ENCODE peak calls at places on chromosomes 16 and 17, in five cellular contexts. One of them, this sample, is unnamed.

GRCh38 chr17:49748791-49749190 is 15.1 kb downstream of the FAM117A start:
- DNase-seq in pancreas: no peak
- DNase-seq in tibial nerve: no peak
- DNase-seq in prostate gland: no peak
- DNase-seq in stomach: no peak
- DNase-seq in this sample: no peak

GRCh38 chr16:86881118-86881510 is 302.8 kb downstream of the FOXL1 start:
- DNase-seq in pancreas: peak; percentile 6
- DNase-seq in prostate gland: no peak
- DNase-seq in stomach: no peak
- DNase-seq in tibial nerve: no peak
- DNase-seq in this sample: no peak

GRCh38 chr17:17060001-17060929 is 18.0 kb downstream of the MPRIP start:
- DNase-seq in stomach: no peak
- DNase-seq in pancreas: peak; percentile 46
- DNase-seq in prostate gland: no peak
- DNase-seq in tibial nerve: no peak
- DNase-seq in this sample: no peak

GRCh38 chr17:1999557-2000251 is 25.4 kb downstream of the RTN4RL1 start:
- DNase-seq in pancreas: peak; percentile 82
- DNase-seq in tibial nerve: no peak
- DNase-seq in prostate gland: peak; percentile 71
- DNase-seq in stomach: peak; percentile 81
- DNase-seq in this sample: peak; percentile 76

GRCh38 chr17:19387921-19388521 is 1.0 kb upstream of the MFAP4 start:
- DNase-seq in prostate gland: no peak
- DNase-seq in pancreas: no peak
- DNase-seq in stomach: no peak
- DNase-seq in tibial nerve: peak; percentile 61
- DNase-seq in this sample: no peak

GRCh38 chr17:859461-860195 is 77.5 kb downstream of the MRM3 start:
- DNase-seq in prostate gland: peak; percentile 43
- DNase-seq in stomach: no peak
- DNase-seq in tibial nerve: no peak
- DNase-seq in pancreas: no peak
- DNase-seq in this sample: peak; percentile 58

GRCh38 chr17:67995568-67996191 is 589 bp downstream of the C17orf58 start:
- DNase-seq in prostate gland: peak; percentile 10
- DNase-seq in tibial nerve: peak; percentile 20
- DNase-seq in pancreas: peak; percentile 68
- DNase-seq in stomach: peak; percentile 28
- DNase-seq in this sample: no peak

GRCh38 chr17:39676198-39676819 is 8.1 kb downstream of the PNMT start:
- DNase-seq in stomach: peak; percentile 84
- DNase-seq in pancreas: peak; percentile 74
- DNase-seq in prostate gland: peak; percentile 57
- DNase-seq in tibial nerve: no peak
- DNase-seq in this sample: no peak

GRCh38 chr16:86662195-86662594 is 83.8 kb downstream of the FOXL1 start:
- DNase-seq in tibial nerve: no peak
- DNase-seq in stomach: no peak
- DNase-seq in prostate gland: no peak
- DNase-seq in pancreas: no peak
- DNase-seq in this sample: no peak

GRCh38 chr17:77786740-77787505 is 171.6 kb upstream of the TNRC6C start:
- DNase-seq in pancreas: no peak
- DNase-seq in stomach: no peak
- DNase-seq in prostate gland: no peak
- DNase-seq in tibial nerve: no peak
- DNase-seq in this sample: no peak

GRCh38 chr17:292531-293382 is 59.9 kb downstream of the RPH3AL start:
- DNase-seq in stomach: no peak
- DNase-seq in prostate gland: no peak
- DNase-seq in pancreas: peak; percentile 51
- DNase-seq in tibial nerve: no peak
- DNase-seq in this sample: peak; percentile 39

GRCh38 chr16:29988346-29989075 is 6.9 kb downstream of the HIRIP3 start:
- DNase-seq in stomach: no peak
- DNase-seq in tibial nerve: no peak
- DNase-seq in prostate gland: no peak
- DNase-seq in pancreas: no peak
- DNase-seq in this sample: no peak
- H3K27ac ChIP-seq in stomach: no peak overlapping the region
- H3K27ac ChIP-seq in tibial nerve: no peak overlapping the region
- H3K27ac ChIP-seq in prostate gland: no peak overlapping the region
- H3K27ac ChIP-seq in pancreas: no peak overlapping the region
- H3K27ac ChIP-seq in this sample: peak overlapping the region; percentile 77

GRCh38 chr17:18318771-18319450 is 3.8 kb downstream of the SMCR8 start:
- DNase-seq in prostate gland: no peak
- DNase-seq in stomach: no peak
- DNase-seq in pancreas: no peak
- DNase-seq in tibial nerve: no peak
- DNase-seq in this sample: no peak
- H3K4me3 ChIP-seq in prostate gland: no peak overlapping the region
- H3K4me3 ChIP-seq in stomach: no peak overlapping the region
- H3K4me3 ChIP-seq in pancreas: no peak overlapping the region
- H3K4me3 ChIP-seq in tibial nerve: no peak overlapping the region
- H3K4me3 ChIP-seq in this sample: no peak overlapping the region

GRCh38 chr16:85128079-85128837 is 16.0 kb upstream of the CIBAR2 start:
- DNase-seq in pancreas: no peak
- DNase-seq in stomach: no peak
- DNase-seq in tibial nerve: no peak
- DNase-seq in prostate gland: no peak
- DNase-seq in this sample: no peak

GRCh38 chr16:85126383-85126730 is 14.1 kb upstream of the CIBAR2 start:
- DNase-seq in stomach: no peak
- DNase-seq in pancreas: no peak
- DNase-seq in prostate gland: no peak
- DNase-seq in tibial nerve: no peak
- DNase-seq in this sample: no peak

GRCh38 chr16:85124636-85125346 is 12.5 kb upstream of the CIBAR2 start:
- DNase-seq in tibial nerve: no peak
- DNase-seq in prostate gland: no peak
- DNase-seq in stomach: no peak
- DNase-seq in pancreas: no peak
- DNase-seq in this sample: no peak

GRCh38 chr16:85125570-85126382 is 13.5 kb upstream of the CIBAR2 start:
- DNase-seq in prostate gland: no peak
- DNase-seq in tibial nerve: no peak
- DNase-seq in stomach: no peak
- DNase-seq in pancreas: no peak
- DNase-seq in this sample: no peak

GRCh38 chr16:85126731-85127662 is 14.7 kb upstream of the CIBAR2 start:
- DNase-seq in pancreas: no peak
- DNase-seq in stomach: no peak
- DNase-seq in tibial nerve: no peak
- DNase-seq in prostate gland: no peak
- DNase-seq in this sample: peak; percentile 37
- TF ChIP-seq CTCF in pancreas: no peak
- TF ChIP-seq CTCF in stomach: no peak
- TF ChIP-seq CTCF in tibial nerve: no peak
- TF ChIP-seq CTCF in prostate gland: no peak
- TF ChIP-seq CTCF in this sample: no peak

GRCh38 chr17:66531826-66532439 is 229.5 kb downstream of the PRKCA start:
- DNase-seq in prostate gland: no peak
- DNase-seq in tibial nerve: no peak
- DNase-seq in stomach: no peak
- DNase-seq in pancreas: no peak
- DNase-seq in this sample: no peak
- H3K27ac ChIP-seq in prostate gland: no peak overlapping the region
- H3K27ac ChIP-seq in tibial nerve: no peak overlapping the region
- H3K27ac ChIP-seq in stomach: no peak overlapping the region
- H3K27ac ChIP-seq in pancreas: no peak overlapping the region
- H3K27ac ChIP-seq in this sample: no peak overlapping the region

DNA sequence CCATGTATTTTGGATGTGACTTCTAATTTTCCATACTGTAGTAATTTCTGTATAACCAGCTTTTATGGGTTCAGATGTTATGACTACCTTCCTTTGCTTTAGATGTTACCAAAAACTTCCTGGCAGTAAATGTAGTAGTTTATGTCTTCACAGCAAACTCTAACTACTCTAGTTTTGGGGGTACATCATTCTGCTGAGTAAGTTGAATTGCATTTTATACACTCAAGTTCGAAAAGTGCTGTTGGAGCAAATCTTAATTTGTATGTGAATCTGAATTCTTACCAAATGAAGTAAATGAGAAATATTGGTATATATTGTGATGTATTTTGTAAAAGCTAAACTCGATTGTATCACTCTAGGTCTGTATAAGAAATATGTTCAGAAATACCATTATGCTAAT is 728.3 kb upstream of the CDH8 start:
- DNase-seq in prostate gland: no peak
- DNase-seq in stomach: no peak
- DNase-seq in pancreas: no peak
- DNase-seq in tibial nerve: no peak
- DNase-seq in this sample: no peak
- H3K4me3 ChIP-seq in prostate gland: no peak overlapping the region
- H3K4me3 ChIP-seq in stomach: no peak overlapping the region
- H3K4me3 ChIP-seq in pancreas: no peak overlapping the region
- H3K4me3 ChIP-seq in tibial nerve: no peak overlapping the region
- H3K4me3 ChIP-seq in this sample: no peak overlapping the region

GRCh38 chr16:67613808-67614207 is 31.1 kb upstream of the CARMIL2 start:
- DNase-seq in pancreas: no peak
- DNase-seq in prostate gland: no peak
- DNase-seq in tibial nerve: no peak
- DNase-seq in stomach: no peak
- DNase-seq in this sample: peak; percentile 14
- TF ChIP-seq CTCF in pancreas: no peak
- TF ChIP-seq CTCF in prostate gland: no peak
- TF ChIP-seq CTCF in tibial nerve: no peak
- TF ChIP-seq CTCF in stomach: no peak
- TF ChIP-seq CTCF in this sample: peak; percentile 26

GRCh38 chr17:3511841-3512511 is 36.2 kb downstream of the ASPA start:
- DNase-seq in tibial nerve: no peak
- DNase-seq in pancreas: no peak
- DNase-seq in prostate gland: no peak
- DNase-seq in stomach: no peak
- DNase-seq in this sample: no peak

GRCh38 chr17:3514873-3515272 is 39.1 kb downstream of the ASPA start:
- DNase-seq in stomach: no peak
- DNase-seq in pancreas: no peak
- DNase-seq in prostate gland: no peak
- DNase-seq in tibial nerve: no peak
- DNase-seq in this sample: no peak

GRCh38 chr17:3513305-3514035 is 37.7 kb downstream of the ASPA start:
- DNase-seq in tibial nerve: no peak
- DNase-seq in pancreas: no peak
- DNase-seq in stomach: no peak
- DNase-seq in prostate gland: no peak
- DNase-seq in this sample: no peak

GRCh38 chr17:3510090-3510489 is 34.3 kb downstream of the ASPA start:
- DNase-seq in tibial nerve: no peak
- DNase-seq in pancreas: no peak
- DNase-seq in prostate gland: no peak
- DNase-seq in stomach: no peak
- DNase-seq in this sample: no peak

GRCh38 chr17:3512512-3513171 is 36.8 kb downstream of the ASPA start:
- DNase-seq in stomach: peak; percentile 49
- DNase-seq in tibial nerve: peak; percentile 78
- DNase-seq in pancreas: no peak
- DNase-seq in prostate gland: no peak
- DNase-seq in this sample: no peak
- H3K27ac ChIP-seq in stomach: no peak overlapping the region
- H3K27ac ChIP-seq in tibial nerve: peak overlapping the region; percentile 78
- H3K27ac ChIP-seq in pancreas: peak overlapping the region; percentile 68
- H3K27ac ChIP-seq in prostate gland: no peak overlapping the region
- H3K27ac ChIP-seq in this sample: no peak overlapping the region

DNA sequence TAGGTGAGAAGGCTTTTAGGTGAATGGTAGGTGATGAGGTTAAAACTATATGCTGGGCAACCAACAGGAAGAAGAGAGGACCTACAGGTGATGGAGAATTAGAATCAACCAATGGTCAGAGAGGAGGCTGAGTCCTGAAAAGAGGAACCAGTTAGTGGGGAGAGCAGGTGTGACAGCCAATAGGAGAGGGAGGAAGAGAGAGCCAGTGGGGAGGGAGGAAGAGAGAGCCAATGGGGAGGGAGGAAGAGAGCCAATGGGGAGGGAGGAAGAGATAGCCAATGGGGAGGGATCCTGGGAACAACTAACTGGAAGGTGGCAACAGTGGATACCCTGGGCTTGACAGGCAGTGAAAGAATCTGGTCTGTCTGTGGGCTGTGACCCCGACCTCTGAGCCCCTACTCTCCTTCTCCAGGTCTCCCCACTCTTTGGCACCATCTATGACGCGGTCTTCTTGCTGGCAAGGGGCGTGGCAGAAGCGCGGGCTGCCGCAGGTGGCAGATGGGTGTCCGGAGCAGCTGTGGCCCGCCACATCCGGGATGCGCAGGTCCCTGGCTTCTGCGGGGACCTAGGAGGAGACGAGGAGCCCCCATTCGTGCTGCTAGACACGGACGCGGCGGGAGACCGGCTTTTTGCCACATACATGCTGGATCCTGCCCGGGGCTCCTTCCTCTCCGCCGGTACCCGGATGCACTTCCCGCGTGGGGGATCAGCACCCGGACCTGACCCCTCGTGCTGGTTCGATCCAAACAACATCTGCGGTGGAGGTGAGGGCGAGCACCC is 3.7 kb downstream of the GUCY2D start:
- DNase-seq in tibial nerve: no peak
- DNase-seq in pancreas: no peak
- DNase-seq in prostate gland: no peak
- DNase-seq in stomach: no peak
- DNase-seq in this sample: no peak
- H3K4me3 ChIP-seq in tibial nerve: no peak overlapping the region
- H3K4me3 ChIP-seq in pancreas: no peak overlapping the region
- H3K4me3 ChIP-seq in prostate gland: no peak overlapping the region
- H3K4me3 ChIP-seq in stomach: no peak overlapping the region
- H3K4me3 ChIP-seq in this sample: no peak overlapping the region

GRCh38 chr16:72666267-72666666 is 381.7 kb downstream of the ZFHX3 start:
- DNase-seq in stomach: no peak
- DNase-seq in prostate gland: no peak
- DNase-seq in tibial nerve: no peak
- DNase-seq in pancreas: no peak
- DNase-seq in this sample: no peak
- TF ChIP-seq CTCF in stomach: no peak
- TF ChIP-seq CTCF in prostate gland: no peak
- TF ChIP-seq CTCF in tibial nerve: no peak
- TF ChIP-seq CTCF in pancreas: no peak
- TF ChIP-seq CTCF in this sample: no peak

This sample was measured in WERI-Rb-1.